ENCODE peak calls at places on chromosomes 3 and 15, in seven cellular contexts. K is DMS53; Z is SK-N-SH; I is right atrium auricular region; U is Panc1; J is activated T-helper 1 cell treated with anti-CD3 and anti-CD28 coated beads, Interleukin-12 subunit alpha, Interleukin-12 subunit beta, Interleukin-2, Interleukin-4 antibody, amounts not matched to agents 30 ng/mL and 10 ng/mL and 1 ng/mL, durations not matched to agents 14 hours and 24 hours and 36 hours; G is NCI-H2081. C is an unnamed sample.

GRCh38 chr15:89138999-89139612 is 50.9 kb downstream of the ABHD2 start:
- DNase-seq in U (no peak), I (no peak), Z (no peak), K (peak), G (no peak), J (no peak), C (no peak)

GRCh38 chr15:77877869-77878577 is 199.5 kb downstream of the TBC1D2B start:
- DNase-seq in I (no peak), Z (peak), G (no peak), U (no peak), J (no peak), K (no peak), C (no peak)

GRCh38 chr3:133191818-133192217 is 153.6 kb downstream of the TMEM108 start:
- DNase-seq in U (no peak), Z (no peak), G (no peak), J (no peak), I (no peak), K (no peak), C (no peak)

GRCh38 chr3:159650751-159651150 is 337.9 kb upstream of the IL12A start:
- DNase-seq in I (no peak), Z (no peak), U (no peak), J (no peak), K (no peak), G (no peak), C (no peak)

GRCh38 chr3:50365080-50365841 is 5.9 kb upstream of the TMEM115 start:
- DNase-seq in G (peak), K (peak), J (peak), Z (peak), I (peak), U (no peak), C (peak)

GRCh38 chr3:150779402-150779858 is 16.5 kb upstream of the SIAH2 start:
- DNase-seq in G (no peak), J (no peak), Z (peak), I (no peak), U (no peak), K (no peak), C (no peak)

GRCh38 chr15:70343961-70344360 is 246.2 kb upstream of the TLE3 start:
- DNase-seq in K (no peak), Z (no peak), J (no peak), U (no peak), I (peak), G (no peak), C (peak)

GRCh38 chr15:52680041-52680391 is 828 bp upstream of the ATOSA start:
- DNase-seq in J (no peak), U (no peak), G (no peak), I (no peak), K (peak), Z (peak), C (no peak)

GRCh38 chr15:41115652-41116115 is 396 bp downstream of the INO80 start:
- DNase-seq in G (peak), K (peak), J (peak), U (no peak), Z (no peak), I (peak), C (peak)

GRCh38 chr3:69338891-69339290 is 47.0 kb downstream of the FRMD4B start:
- DNase-seq in G (no peak), J (no peak), Z (no peak), K (no peak), U (no peak), I (no peak), C (no peak)

GRCh38 chr15:47673343-47673761 is 44.0 kb upstream of the SEMA6D start:
- DNase-seq in U (no peak), J (no peak), I (peak), G (no peak), Z (peak), K (peak), C (no peak)

GRCh38 chr3:184345678-184346144 is 8.3 kb downstream of the FAM131A start:
- DNase-seq in I (peak), G (peak), Z (peak), K (peak), J (no peak), U (no peak), C (no peak)